ENCODE peak calls at places on chromosomes 7 and 10, in four cellular contexts. V, D, F and H are unnamed samples.

GRCh38 chr7:98872328-98872924 is 2.6 kb upstream of the TMEM130 start:
- DNase-seq in F (peak), V (peak), D (no peak), H (no peak)

GRCh38 chr10:11548065-11548762 is 63.2 kb downstream of the USP6NL start:
- DNase-seq in D (no peak), V (no peak), F (no peak), H (no peak)

GRCh38 chr10:60948871-60949270 is 4.9 kb upstream of the RHOBTB1 start:
- DNase-seq in F (no peak), V (no peak), D (no peak), H (no peak)

GRCh38 chr7:117780832-117781231 is 92.4 kb downstream of the CTTNBP2 start:
- DNase-seq in F (no peak), V (no peak), D (no peak), H (peak)

GRCh38 chr7:146503844-146504243 is 387.2 kb downstream of the CNTNAP2 start:
- DNase-seq in F (no peak), V (no peak), D (no peak), H (no peak)

GRCh38 chr10:101690461-101690860 is 4.5 kb downstream of the FBXW4 start:
- DNase-seq in D (no peak), F (no peak), V (no peak), H (no peak)

GRCh38 chr10:13784067-13784466 is 197.3 kb downstream of the PRPF18 start:
- DNase-seq in D (no peak), F (no peak), V (no peak), H (no peak)

GRCh38 chr10:126617208-126617607 is 53.3 kb downstream of the C10orf90 start:
- DNase-seq in F (no peak), V (no peak), D (no peak), H (no peak)

GRCh38 chr7:2237109-2237602 is 4.4 kb upstream of the MAD1L1 start:
- DNase-seq in F (no peak), V (no peak), D (no peak), H (peak)

GRCh38 chr10:5891009-5891408 is 966 bp downstream of the FBH1 start:
- DNase-seq in V (no peak), F (no peak), D (no peak), H (no peak)
- TF ChIP-seq ZBTB33 in V (no peak), F (no peak), D (no peak), H (no peak)

GRCh38 chr7:64581391-64581790 is 18.5 kb upstream of the ZNF680 start:
- DNase-seq in F (no peak), V (no peak), D (no peak), H (no peak)

DNA sequence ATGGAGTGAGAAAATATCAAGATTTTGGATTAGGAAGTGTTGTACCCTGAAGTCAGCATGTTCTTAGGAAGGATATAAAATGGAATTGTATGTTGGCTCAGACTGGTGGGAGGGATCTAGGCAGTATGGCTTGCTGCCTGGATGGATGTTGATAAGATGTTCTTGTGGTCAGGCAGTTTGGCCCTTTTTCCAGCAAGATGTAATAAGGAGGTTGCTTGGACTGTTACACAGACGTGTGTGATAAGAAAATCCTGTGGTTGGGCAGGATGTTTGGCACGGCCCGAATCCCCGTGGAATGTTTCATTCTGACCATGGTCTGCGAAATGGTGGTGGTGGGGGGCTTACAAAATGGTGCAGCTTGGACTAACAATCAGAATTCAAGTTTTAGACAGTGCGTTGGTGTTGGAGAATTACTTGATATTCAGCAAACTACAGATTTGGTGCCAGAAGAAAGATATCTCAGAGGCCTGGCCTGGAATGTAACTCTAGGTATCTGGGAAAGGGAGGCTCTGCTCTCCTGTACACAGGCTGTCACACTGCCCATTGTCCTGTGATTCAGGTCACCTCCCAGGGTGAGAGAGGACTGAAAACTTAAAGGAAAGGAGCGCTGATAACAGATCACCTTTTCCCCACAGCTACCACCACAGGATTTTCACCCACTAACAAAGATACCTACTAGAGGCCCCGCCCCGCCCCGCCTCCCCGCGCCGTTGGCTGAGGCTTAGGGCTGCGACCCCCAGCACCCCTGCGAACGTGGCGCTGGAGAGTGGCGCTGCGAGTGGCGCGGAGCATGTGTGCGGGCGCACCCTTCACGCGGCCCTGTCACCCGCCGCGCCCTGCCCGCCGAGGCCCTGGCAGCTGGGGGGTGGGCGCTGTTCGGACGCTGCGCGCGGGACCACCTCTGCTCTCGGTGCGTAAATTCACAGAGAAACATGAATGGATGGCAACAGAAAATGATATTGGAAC is 19.3 kb upstream of the ZNF680 start:
- DNase-seq in V (no peak), D (no peak), F (peak), H (no peak)
- TF ChIP-seq CEBPB in V (no peak), D (no peak), F (no peak), H (no peak)

GRCh38 chr10:125023269-125023668 is 81.3 kb downstream of the ZRANB1 start:
- DNase-seq in F (no peak), V (peak), D (no peak), H (no peak)

GRCh38 chr10:125025341-125025740 is 83.4 kb downstream of the ZRANB1 start:
- DNase-seq in D (no peak), F (no peak), V (no peak), H (no peak)

GRCh38 chr10:125024496-125025234 is 82.7 kb downstream of the ZRANB1 start:
- DNase-seq in F (no peak), D (no peak), V (no peak), H (no peak)

GRCh38 chr10:125022671-125023070 is 80.7 kb downstream of the ZRANB1 start:
- DNase-seq in V (no peak), F (no peak), D (no peak), H (no peak)

DNA sequence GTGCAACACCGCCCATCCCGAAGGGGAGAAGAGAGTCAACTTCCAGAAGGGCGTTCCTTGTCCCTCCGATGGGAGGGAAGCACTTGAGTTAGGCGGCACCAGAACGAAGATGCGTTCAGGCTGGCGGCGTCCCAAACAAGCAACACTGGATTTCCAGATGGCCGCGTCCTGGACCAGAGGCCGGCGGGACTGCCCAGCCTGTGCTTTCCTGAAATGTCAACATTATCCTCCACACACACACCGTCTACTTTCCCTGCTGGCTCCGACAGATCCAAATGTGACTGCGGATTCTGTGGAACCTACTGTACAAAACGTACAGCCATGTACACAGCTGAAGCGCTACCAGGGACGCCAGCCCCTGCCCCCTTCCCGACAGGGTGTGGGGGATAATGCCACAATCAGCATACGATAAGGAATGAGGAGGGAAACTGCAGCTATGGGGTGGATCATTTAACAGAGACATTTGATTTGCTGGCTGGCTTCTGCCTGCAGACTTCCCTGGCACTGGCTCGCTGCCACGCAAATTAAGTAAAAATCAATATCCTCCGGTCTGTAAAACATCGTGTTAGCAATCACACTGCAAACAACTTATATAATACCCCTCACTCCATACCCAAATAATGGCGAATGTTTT is 82.1 kb downstream of the ZRANB1 start:
- DNase-seq in F (no peak), D (no peak), V (no peak), H (no peak)
- TF ChIP-seq ZBTB33 in F (no peak), D (no peak), V (no peak), H (no peak)

DNA sequence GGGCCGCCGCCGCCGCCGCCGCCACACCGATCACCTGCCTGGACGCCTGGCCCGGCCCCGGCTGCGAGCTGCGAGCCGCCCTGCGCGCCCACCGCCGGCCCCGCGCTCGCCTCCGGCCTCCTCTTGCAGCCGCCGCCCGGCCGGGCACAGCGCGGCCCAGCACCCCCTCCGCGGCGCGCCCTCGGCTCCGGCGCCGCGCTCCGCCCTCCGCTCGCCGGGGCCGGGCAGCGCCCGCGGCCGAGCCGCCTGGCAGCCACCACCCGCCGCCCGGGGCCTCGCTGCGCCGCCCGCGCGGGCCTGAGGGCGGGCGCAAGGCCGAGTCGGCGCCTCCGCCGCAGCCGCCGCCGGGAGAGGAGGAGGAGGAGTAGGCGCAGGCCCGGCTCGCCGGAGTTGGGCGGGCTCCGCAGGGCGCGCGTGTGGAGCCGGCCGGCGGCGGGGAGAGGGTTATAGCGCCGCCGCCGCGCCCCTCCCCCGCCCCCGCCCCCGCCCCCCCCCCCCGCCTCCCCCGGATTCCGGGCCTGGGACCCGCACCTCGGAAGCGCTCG is at the start of gene PDGFA:
- DNase-seq in V (no peak), F (peak), D (no peak), H (no peak)
- TF ChIP-seq CEBPB in V (no peak), F (no peak), D (no peak), H (no peak)

DNA sequence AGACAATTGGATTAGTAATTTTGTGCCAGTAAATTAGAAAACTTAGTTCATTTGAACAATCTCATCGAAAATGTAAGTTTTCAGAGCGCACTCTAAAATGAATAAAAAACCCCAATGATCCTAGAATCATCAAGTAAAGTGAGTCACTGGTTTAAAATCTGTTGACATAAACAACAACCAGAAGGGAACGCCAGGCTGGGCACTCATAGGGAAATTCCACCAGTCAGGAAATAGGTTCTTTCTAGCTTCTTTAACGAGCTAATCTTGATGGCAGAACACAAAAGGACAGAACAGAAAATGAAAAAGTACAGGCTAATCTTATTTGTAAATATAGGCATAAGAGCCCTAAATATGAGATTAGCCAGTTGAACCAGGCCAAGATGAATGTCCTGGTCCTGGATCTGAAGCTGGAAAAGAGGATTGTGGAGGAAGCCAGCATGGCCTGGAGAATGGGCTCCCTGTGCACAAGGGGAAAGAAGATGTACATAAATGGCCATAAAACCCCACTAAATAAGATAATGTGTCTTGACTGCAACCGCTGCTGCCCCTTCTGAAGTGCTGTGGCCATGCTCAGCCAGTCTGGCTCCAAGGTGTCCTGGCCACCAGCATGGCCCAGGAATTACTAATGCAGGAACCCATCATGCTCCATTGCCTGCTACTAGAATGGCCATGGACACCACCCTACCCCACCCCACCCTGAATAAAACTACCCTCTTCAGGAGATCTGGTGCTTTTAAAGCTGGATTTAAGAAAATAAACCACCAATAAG is 114.0 kb downstream of the WDFY4 start:
- DNase-seq in D (no peak), F (no peak), V (no peak), H (no peak)
- TF ChIP-seq ZBTB33 in D (no peak), F (no peak), V (no peak), H (no peak)

GRCh38 chr10:123926401-123927264 is 35.0 kb upstream of the CPXM2 start:
- DNase-seq in D (no peak), F (no peak), V (no peak), H (peak)
- TF ChIP-seq CEBPB in D (no peak), F (no peak), V (no peak), H (no peak)